ENCODE peak calls at places on chromosomes 7 and 10, in six cellular contexts. L is BE2C, X is prostate gland, A is AG10803, H is suprapubic skin, M is ovary. F is an unnamed sample.

GRCh38 chr10:34696423-34696822 is 118.7 kb downstream of the PARD3 start:
- DNase-seq in H (no peak), X (no peak), A (peak), L (no peak), M (no peak), F (no peak)

GRCh38 chr7:1530946-1531262 is 402 bp downstream of the MAFK start:
- DNase-seq in X (no peak), L (no peak), A (no peak), H (no peak), M (no peak), F (no peak)

GRCh38 chr7:151058766-151059361 is 525 bp upstream of the SLC4A2 start:
- DNase-seq in X (no peak), A (peak), H (no peak), L (no peak), M (no peak), F (peak)

GRCh38 chr10:124250506-124250905 is 157.1 kb upstream of the CHST15 start:
- DNase-seq in A (no peak), X (no peak), H (no peak), M (no peak), L (no peak), F (no peak)

GRCh38 chr7:96182424-96183158 is 139.3 kb downstream of the SLC25A13 start:
- DNase-seq in L (no peak), X (no peak), A (no peak), M (no peak), H (no peak), F (peak)

GRCh38 chr7:73645643-73646182 is 21.4 kb upstream of the MLXIPL start:
- DNase-seq in A (no peak), M (no peak), H (no peak), X (no peak), L (no peak), F (no peak)

GRCh38 chr10:26821699-26822542 is 38.8 kb downstream of the ABI1 start:
- DNase-seq in H (no peak), A (peak), L (no peak), X (peak), M (no peak), F (no peak)

GRCh38 chr7:4814463-4814862 is 39.0 kb downstream of the AP5Z1 start:
- DNase-seq in L (no peak), X (no peak), H (no peak), M (no peak), A (no peak), F (no peak)

GRCh38 chr10:14626126-14626525 is 148.6 kb downstream of the FAM107B start:
- DNase-seq in H (no peak), X (no peak), L (no peak), M (no peak), A (no peak), F (no peak)

GRCh38 chr7:108324053-108325038 is 131.9 kb downstream of the NRCAM start:
- DNase-seq in X (no peak), M (no peak), L (no peak), A (no peak), H (no peak), F (no peak)

GRCh38 chr10:114246679-114247305 is 7.7 kb downstream of the VWA2 start:
- DNase-seq in H (no peak), A (no peak), L (no peak), X (peak), M (no peak), F (no peak)

GRCh38 chr7:42605381-42605780 is 306.5 kb downstream of the C7orf25 start:
- DNase-seq in H (no peak), A (peak), M (no peak), L (no peak), X (no peak), F (no peak)

GRCh38 chr10:32159264-32159663 is 103.0 kb upstream of the KIF5B start:
- DNase-seq in A (no peak), M (no peak), H (no peak), X (no peak), L (no peak), F (no peak)

GRCh38 chr10:100022403-100022802 is 12.7 kb upstream of the DNMBP start:
- DNase-seq in H (no peak), L (no peak), X (no peak), A (peak), M (no peak), F (no peak)

GRCh38 chr7:65981965-65982792 is at the start of gene GUSB:
- DNase-seq in M (peak), H (peak), L (peak), A (peak), X (peak), F (peak)

GRCh38 chr7:464712-465461 is 54.8 kb downstream of the PDGFA start:
- DNase-seq in A (peak), M (peak), H (peak), L (no peak), X (no peak), F (no peak)

GRCh38 chr10:132977807-132978206 is 35.4 kb upstream of the CFAP46 start:
- DNase-seq in A (no peak), L (no peak), M (no peak), X (no peak), H (no peak), F (no peak)

GRCh38 chr7:121151663-121152344 is 163.3 kb downstream of the CPED1 start:
- DNase-seq in H (no peak), X (no peak), A (peak), L (no peak), M (no peak), F (no peak)

GRCh38 chr7:99393363-99394187 is 14.8 kb downstream of the PDAP1 start:
- DNase-seq in H (no peak), M (peak), L (peak), X (peak), A (no peak), F (no peak)

GRCh38 chr7:107816053-107816566 is 13.1 kb upstream of the SLC26A3 start:
- DNase-seq in H (no peak), M (no peak), X (no peak), L (no peak), A (no peak), F (no peak)

DNA sequence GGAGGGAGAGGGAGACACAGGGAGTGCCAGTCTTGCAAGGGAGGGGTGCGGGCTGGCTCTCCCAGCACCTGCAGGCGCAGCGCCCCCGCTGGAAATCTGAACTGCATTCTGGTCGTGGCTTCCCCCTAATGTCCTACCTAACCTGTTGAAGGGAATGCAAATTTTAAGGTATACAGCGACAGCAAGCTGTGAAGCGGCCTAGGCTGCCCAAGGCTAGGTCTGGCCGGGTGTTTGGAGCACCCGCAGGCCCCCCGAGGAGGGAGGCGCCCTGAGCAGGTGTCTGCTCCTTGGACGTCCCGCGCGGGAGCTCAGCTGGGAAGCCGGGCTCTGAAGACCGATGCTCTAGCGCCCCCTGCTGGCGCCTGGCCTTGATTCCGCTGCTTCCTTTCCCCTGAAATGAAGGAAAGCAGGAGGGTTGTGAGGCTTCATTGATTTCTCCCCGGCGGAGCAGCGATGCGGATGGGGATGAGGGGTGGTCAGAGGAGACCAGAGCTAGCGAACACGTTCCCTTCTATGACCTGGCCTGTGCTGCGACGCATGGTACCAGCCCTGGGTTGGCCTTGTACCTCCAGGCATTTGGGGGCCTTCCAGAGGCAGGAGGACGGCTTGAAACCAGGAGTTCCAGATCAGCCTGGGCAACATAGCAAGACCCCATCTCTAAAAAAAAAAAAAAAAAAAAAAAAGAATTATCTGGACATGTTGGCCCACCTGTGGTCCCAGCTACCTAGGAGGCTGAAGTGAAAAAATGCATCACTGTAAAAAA is 601.3 kb downstream of the GALNT17 start:
- DNase-seq in X (peak), L (peak), H (peak), A (peak), M (peak), F (peak)
- TF ChIP-seq CTCF in X (peak), L (peak), H (peak), A (peak), M (peak), F (peak)

DNA sequence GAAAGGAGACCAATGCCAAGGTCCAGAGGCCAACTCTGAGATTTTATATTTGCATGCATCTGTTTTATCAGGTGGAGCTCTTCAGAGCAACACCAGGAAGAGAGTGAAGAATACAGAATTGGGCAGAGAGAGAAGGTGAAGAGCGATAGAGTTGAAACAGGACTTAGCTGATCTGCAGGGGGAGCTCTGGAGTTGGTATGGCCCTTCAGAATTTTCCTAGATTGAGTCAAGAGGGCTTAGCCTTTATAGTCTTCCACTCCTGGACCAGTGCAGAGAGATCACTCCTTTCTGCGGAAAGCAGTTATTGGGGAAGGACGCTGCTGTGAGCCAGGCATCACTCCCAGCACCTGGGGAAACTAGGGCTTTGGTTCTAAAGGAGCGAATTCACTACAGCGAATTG is 105.0 kb upstream of the DGKB start:
- DNase-seq in L (peak), H (no peak), A (no peak), M (no peak), X (no peak), F (no peak)
- TF ChIP-seq CTCF in L (peak), H (no peak), A (peak), M (no peak), X (no peak), F (no peak)

DNA sequence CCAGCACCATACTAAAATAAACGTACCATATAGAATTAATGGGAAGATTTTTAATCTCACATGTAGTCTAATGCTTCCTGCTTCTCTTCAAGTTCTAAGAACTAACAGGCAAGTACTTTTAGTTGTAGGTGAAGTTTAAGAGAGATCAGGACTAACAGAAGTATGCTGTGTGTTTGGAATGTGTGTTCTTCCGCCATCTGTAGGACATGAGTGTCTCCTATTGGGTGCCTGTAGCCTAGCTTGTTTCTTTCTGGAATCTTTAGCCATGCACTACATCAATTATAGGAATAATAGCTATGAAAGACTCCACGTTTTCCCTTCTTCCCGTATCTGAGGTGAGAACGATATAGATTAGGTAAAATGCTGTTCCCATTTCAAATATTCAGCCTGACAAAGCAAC is 140.2 kb upstream of the AHR start:
- DNase-seq in A (peak), L (no peak), H (no peak), M (no peak), X (no peak), F (no peak)
- TF ChIP-seq CTCF in A (peak), L (no peak), H (no peak), M (no peak), X (no peak), F (no peak)

GRCh38 chr7:82331234-82331633 is 112.3 kb downstream of the CACNA2D1 start:
- DNase-seq in H (no peak), L (no peak), M (no peak), A (peak), X (no peak), F (no peak)

GRCh38 chr7:82339958-82340357 is 103.6 kb downstream of the CACNA2D1 start:
- DNase-seq in L (no peak), H (no peak), A (peak), M (no peak), X (no peak), F (no peak)

GRCh38 chr7:82335001-82335400 is 108.6 kb downstream of the CACNA2D1 start:
- DNase-seq in A (peak), M (no peak), L (no peak), X (no peak), H (no peak), F (no peak)

GRCh38 chr7:82330706-82331220 is 112.8 kb downstream of the CACNA2D1 start:
- DNase-seq in L (no peak), H (no peak), A (no peak), X (no peak), M (no peak), F (no peak)

DNA sequence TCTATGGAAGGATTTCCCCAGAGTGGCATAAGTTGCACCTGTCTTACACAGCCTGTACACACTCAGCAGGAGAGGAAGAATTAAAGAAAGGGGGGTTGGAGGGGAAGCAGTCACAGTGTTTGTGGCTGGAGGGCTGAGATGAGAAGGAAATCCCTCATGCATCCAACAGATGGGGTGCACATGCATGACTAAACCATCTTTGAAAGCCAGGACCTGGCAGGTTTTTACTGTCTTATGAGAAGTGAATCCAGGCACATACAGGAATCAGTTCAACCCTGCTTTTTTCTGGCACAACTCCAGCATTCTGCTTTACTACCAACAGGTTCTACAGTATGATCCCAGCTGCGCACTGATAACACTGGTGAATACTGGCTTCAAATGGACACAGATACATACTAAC is 107.7 kb downstream of the CACNA2D1 start:
- DNase-seq in L (peak), H (no peak), X (peak), A (peak), M (no peak), F (no peak)
- TF ChIP-seq CTCF in L (peak), H (no peak), X (no peak), A (no peak), M (no peak), F (no peak)

GRCh38 chr10:60591119-60591518 is 187.2 kb upstream of the CDK1 start:
- DNase-seq in A (no peak), M (no peak), H (no peak), X (no peak), L (no peak), F (no peak)

DNA sequence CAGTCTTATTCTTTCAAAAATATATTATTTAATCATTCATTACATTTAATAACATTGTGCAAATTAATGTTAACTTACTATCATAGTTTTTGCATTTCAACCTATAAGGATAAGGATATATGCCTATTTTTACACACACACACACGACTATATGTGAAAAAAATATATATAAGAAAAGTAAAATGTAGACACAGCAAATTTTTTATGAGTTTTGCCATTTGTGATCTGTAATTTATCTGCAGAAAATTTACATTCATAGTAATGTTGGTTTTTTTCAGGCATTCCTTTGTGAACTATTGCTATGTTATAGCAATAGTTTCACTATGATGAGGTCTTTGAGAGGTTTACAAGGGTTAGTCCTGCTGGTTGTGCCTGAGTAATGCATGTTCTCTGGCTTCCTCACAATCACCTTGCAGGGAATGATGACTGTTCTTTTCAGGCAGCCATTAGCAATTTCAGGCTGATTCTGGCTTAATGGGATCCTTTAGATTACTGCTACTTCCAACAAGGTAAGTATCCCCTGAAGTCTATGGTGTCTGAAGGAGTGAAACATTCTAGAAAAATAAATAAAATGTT is 183.7 kb upstream of the CDK1 start:
- DNase-seq in A (no peak), X (no peak), L (no peak), M (no peak), H (no peak), F (no peak)
- TF ChIP-seq CTCF in A (peak), X (no peak), L (peak), M (no peak), H (no peak), F (no peak)

GRCh38 chr7:136640977-136641376 is 227.5 kb upstream of the CHRM2 start:
- DNase-seq in X (no peak), M (no peak), A (no peak), L (peak), H (no peak), F (no peak)
- TF ChIP-seq CTCF in X (no peak), M (no peak), A (no peak), L (peak), H (no peak), F (no peak)

GRCh38 chr7:37352974-37353948 is 95.4 kb downstream of the ELMO1 start:
- DNase-seq in A (no peak), X (no peak), L (peak), H (no peak), M (no peak), F (peak)
- TF ChIP-seq CTCF in A (no peak), X (no peak), L (peak), H (peak), M (no peak), F (peak)

F was measured in GM13976.